ENCODE peak calls at places on chromosomes 5 and 9, in seven cellular contexts. M is lung, F is uterus, U is mammary epithelial cell, R is neural progenitor cell, C is fibroblast of lung, Q is ovary. L is an unnamed sample.

GRCh38 chr5:147485046-147485445 is 24.8 kb downstream of the DPYSL3 start:
- DNase-seq in F (no peak), M (no peak), U (no peak), Q (no peak), C (peak; percentile 87), R (no peak), L (no peak)

GRCh38 chr5:157540707-157541451 is 34.7 kb downstream of the ADAM19 start:
- DNase-seq in Q (peak; percentile 41), F (peak; percentile 55), M (peak; percentile 46), R (peak; percentile 15), C (peak; percentile 87), U (peak; percentile 53), L (peak; percentile 59)

GRCh38 chr5:32713396-32714381 is 2.6 kb downstream of the NPR3 start:
- DNase-seq in Q (no peak), U (peak; percentile 5), C (peak; percentile 48), M (no peak), F (no peak), R (peak; percentile 74), L (peak; percentile 66)

GRCh38 chr5:107671742-107672211 is 1.0 kb upstream of the EFNA5 start:
- DNase-seq in R (peak; percentile 75), F (no peak), Q (no peak), C (peak; percentile 82), M (no peak), U (peak; percentile 86), L (no peak)

GRCh38 chr5:96930589-96930988 is 5.3 kb upstream of the LNPEP start:
- DNase-seq in M (no peak), U (no peak), C (no peak), F (no peak), R (no peak), Q (no peak), L (no peak)

GRCh38 chr5:8458038-8458383 is 589.1 kb downstream of the MTRR start:
- DNase-seq in Q (no peak), F (no peak), U (peak; percentile 61), R (no peak), M (no peak), C (peak; percentile 25), L (no peak)

GRCh38 chr5:174455301-174455700 is 269.1 kb upstream of the MSX2 start:
- DNase-seq in C (no peak), Q (no peak), U (no peak), F (no peak), R (no peak), M (no peak), L (no peak)

GRCh38 chr9:9942764-9943424 is 669.9 kb downstream of the PTPRD start:
- DNase-seq in C (peak; percentile 18), F (peak; percentile 18), U (peak; percentile 51), R (peak; percentile 70), Q (peak; percentile 31), M (peak; percentile 45), L (no peak)

GRCh38 chr5:27242258-27242626 is 203.9 kb upstream of the CDH9 start:
- DNase-seq in M (no peak), F (no peak), C (no peak), U (no peak), Q (no peak), R (no peak), L (no peak)

GRCh38 chr5:143080982-143081381 is 310.8 kb downstream of the ARHGAP26 start:
- DNase-seq in U (no peak), Q (no peak), C (no peak), M (no peak), R (no peak), F (no peak), L (no peak)

GRCh38 chr9:137213160-137214060 is 7.9 kb downstream of the NDOR1 start:
- DNase-seq in M (no peak), C (no peak), R (no peak), F (no peak), U (no peak), Q (no peak), L (no peak)

GRCh38 chr9:72615931-72616330 is 94.5 kb downstream of the TMC1 start:
- DNase-seq in U (peak; percentile 54), C (no peak), Q (no peak), R (no peak), F (no peak), M (no peak), L (no peak)

GRCh38 chr9:72614057-72614456 is 92.6 kb downstream of the TMC1 start:
- DNase-seq in C (no peak), R (no peak), F (no peak), U (no peak), Q (no peak), M (no peak), L (no peak)

GRCh38 chr9:72612449-72612848 is 91.0 kb downstream of the TMC1 start:
- DNase-seq in F (no peak), R (no peak), Q (no peak), M (no peak), C (no peak), U (no peak), L (no peak)
- TF ChIP-seq CTCF in F (no peak), R (no peak), Q (no peak), M (no peak), C (peak; percentile 14), U (no peak), L (no peak)

GRCh38 chr5:172559004-172559932 is 81.8 kb upstream of the NEURL1B start:
- DNase-seq in F (peak; percentile 86), R (no peak), M (no peak), U (peak; percentile 98), C (peak; percentile 95), Q (peak; percentile 93), L (peak; percentile 43)
- H3K4me1 ChIP-seq in F (peaks cover 9% of the 10 kb centered on the region), R (peaks cover 32% of the 10 kb centered on the region), M (peaks cover 14% of the 10 kb centered on the region), U (peaks cover 25% of the 10 kb centered on the region), C (peaks cover 5% of the 10 kb centered on the region), Q (peaks cover 24% of the 10 kb centered on the region), L (peaks cover 37% of the 10 kb centered on the region)

DNA sequence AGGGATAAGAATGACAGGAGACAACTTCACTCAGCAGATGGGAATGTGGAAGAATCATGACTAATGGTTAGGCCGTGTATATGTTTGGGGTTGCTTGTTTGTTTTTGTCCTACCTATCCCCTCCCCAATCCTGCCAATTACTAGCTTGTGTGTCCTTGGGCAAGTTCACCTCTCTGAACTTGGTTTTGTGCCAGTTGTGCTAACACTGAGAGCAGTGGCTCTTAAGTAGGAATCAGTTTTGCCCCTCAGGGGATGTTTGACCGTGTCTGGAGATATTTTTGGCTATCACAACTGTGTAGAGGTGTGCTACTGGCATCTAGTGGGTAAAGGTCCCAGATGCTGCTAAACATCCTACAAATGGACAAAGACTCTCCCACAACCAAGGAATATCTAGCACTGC is 287.0 kb downstream of the DMRT2 start:
- DNase-seq in U (peak; percentile 18), C (no peak), F (no peak), Q (no peak), R (no peak), M (no peak), L (no peak)
- TF ChIP-seq CTCF in U (no peak), C (no peak), F (no peak), Q (no peak), R (no peak), M (no peak), L (no peak)

GRCh38 chr9:113563856-113564514 is 100.5 kb downstream of the RGS3 start:
- DNase-seq in U (no peak), R (no peak), Q (peak; percentile 7), C (no peak), M (no peak), F (peak; percentile 13), L (no peak)
- H3K4me1 ChIP-seq in U (peaks cover 45% of the 10 kb centered on the region), R (peaks cover 18% of the 10 kb centered on the region), Q (peaks cover 35% of the 10 kb centered on the region), C (peaks cover 31% of the 10 kb centered on the region), M (peaks cover 38% of the 10 kb centered on the region), F (peaks cover 10% of the 10 kb centered on the region), L (peaks cover 54% of the 10 kb centered on the region)

DNA sequence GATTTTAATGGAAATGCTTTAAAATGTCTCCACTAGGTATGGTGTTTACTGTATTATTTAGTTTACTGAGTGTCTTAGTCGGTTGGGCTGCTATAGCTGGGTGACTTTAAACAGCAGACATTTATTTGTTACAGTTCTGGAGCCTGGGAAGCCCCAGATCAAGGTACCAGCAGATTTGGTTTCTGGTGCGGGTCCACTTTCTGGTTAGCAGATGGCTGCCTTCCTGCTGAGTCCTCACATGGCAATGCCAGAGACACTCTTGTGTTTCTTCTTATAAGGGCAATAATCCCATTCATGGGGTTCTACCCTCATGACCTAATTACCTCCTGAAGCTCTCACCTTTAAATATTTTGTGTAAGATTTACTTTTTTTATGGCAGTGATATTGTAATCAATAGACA is 715 bp upstream of the OR1J4 start:
- DNase-seq in F (no peak), M (no peak), R (no peak), C (no peak), Q (no peak), U (no peak), L (no peak)
- TF ChIP-seq CTCF in F (no peak), M (no peak), R (no peak), C (no peak), Q (no peak), U (no peak), L (no peak)

GRCh38 chr5:136590581-136590980 is 225.2 kb upstream of the TRPC7 start:
- DNase-seq in Q (no peak), R (no peak), F (no peak), M (no peak), C (no peak), U (peak; percentile 26), L (no peak)
- H3K4me1 ChIP-seq in Q (no peaks in the 10 kb centered on the region), R (no peaks in the 10 kb centered on the region), F (no peaks in the 10 kb centered on the region), M (no peaks in the 10 kb centered on the region), C (no peaks in the 10 kb centered on the region), U (no peaks in the 10 kb centered on the region), L (no peaks in the 10 kb centered on the region)

DNA sequence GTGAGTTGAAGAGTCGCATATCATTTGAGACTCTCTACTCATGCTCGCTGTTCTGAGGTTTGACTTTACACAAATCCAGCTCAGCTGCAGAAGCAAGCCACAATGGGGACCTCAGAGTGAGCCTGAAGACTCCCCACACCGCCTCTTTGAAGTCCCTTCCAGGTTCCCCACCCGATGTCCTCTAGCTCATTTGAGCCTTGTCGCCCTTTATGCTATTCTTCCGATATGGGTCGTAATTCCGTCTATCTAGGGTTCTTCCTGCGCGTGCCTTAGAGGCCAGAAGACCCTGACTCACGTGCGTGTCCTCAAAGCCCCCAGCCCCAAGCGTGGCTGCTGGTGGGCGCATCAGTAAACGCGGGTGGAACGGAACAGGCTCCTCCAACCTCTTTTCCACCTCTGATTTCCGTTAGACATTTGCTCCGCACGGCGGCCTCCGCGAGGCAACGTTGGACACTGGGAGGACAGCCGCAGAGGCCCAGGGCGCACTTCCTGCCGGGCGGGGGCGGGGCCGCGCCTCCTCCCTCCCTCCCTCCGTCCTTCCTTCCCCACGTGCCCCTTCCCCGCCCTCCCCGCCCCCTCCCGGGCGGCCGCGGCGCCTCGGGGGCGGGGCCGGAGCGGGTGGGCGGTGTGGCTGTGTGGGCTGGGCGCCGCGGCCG is at the start of gene SNX30:
- DNase-seq in M (peak; percentile 92), C (peak; percentile 86), U (peak; percentile 88), F (peak; percentile 91), R (peak; percentile 93), Q (peak; percentile 90), L (peak; percentile 92)
- TF ChIP-seq CTCF in M (no peak), C (peak; percentile 4), U (no peak), F (peak; percentile 6), R (peak; percentile 6), Q (no peak), L (no peak)